ENCODE peak calls at places on chromosomes 7 and 10, in eight cellular contexts. T, G, U, L, P, H, V and X are unnamed samples.

GRCh38 chr7:80763704-80764103 is 125.3 kb downstream of the CD36 start:
- DNase-seq in G (no peak), U (no peak), T (no peak), P (no peak), H (no peak), V (no peak), L (no peak), X (no peak)

GRCh38 chr10:13717936-13718772 is 131.4 kb downstream of the PRPF18 start:
- DNase-seq in T (peak; percentile 91), L (no peak), P (no peak), U (no peak), H (peak; percentile 23), V (peak; percentile 79), G (no peak), X (peak; percentile 42)

GRCh38 chr10:109374215-109374614 is 549.1 kb downstream of the XPNPEP1 start:
- DNase-seq in H (no peak), P (no peak), G (no peak), L (no peak), U (no peak), V (no peak), T (peak; percentile 78), X (no peak)

GRCh38 chr10:75630746-75631145 is 199.3 kb downstream of the LRMDA start:
- DNase-seq in V (no peak), L (no peak), U (no peak), T (no peak), H (no peak), P (no peak), G (no peak), X (no peak)

GRCh38 chr7:18754766-18755165 is 259.2 kb downstream of the HDAC9 start:
- DNase-seq in V (no peak), T (peak; percentile 32), U (no peak), H (no peak), L (no peak), G (no peak), P (no peak), X (no peak)

GRCh38 chr10:135601-136464 is 578 bp downstream of the ZMYND11 start:
- DNase-seq in L (peak; percentile 57), H (peak; percentile 33), G (peak; percentile 47), P (peak; percentile 54), T (no peak), V (peak; percentile 67), U (peak; percentile 26), X (peak; percentile 84)

GRCh38 chr7:132205515-132205914 is 370.8 kb downstream of the PLXNA4 start:
- DNase-seq in P (no peak), L (no peak), T (no peak), H (no peak), V (no peak), G (no peak), U (no peak), X (no peak)

GRCh38 chr10:95327367-95327766 is 36.6 kb upstream of the PDLIM1 start:
- DNase-seq in V (no peak), L (no peak), T (peak; percentile 72), G (no peak), U (no peak), H (no peak), P (no peak), X (no peak)

GRCh38 chr10:804191-804781 is 114.8 kb upstream of the DIP2C start:
- DNase-seq in L (no peak), H (no peak), U (no peak), P (no peak), G (no peak), T (no peak), V (no peak), X (no peak)

GRCh38 chr7:71131256-71131752 is 640 bp upstream of the GALNT17 start:
- DNase-seq in T (no peak), P (no peak), G (no peak), L (peak; percentile 18), V (peak; percentile 3), H (no peak), U (no peak), X (no peak)

GRCh38 chr10:113499066-113499465 is 53.8 kb upstream of the HABP2 start:
- DNase-seq in T (no peak), G (no peak), P (no peak), H (no peak), L (no peak), U (no peak), V (peak; percentile 8), X (no peak)

GRCh38 chr10:52249850-52250395 is 64.2 kb upstream of the DKK1 start:
- DNase-seq in V (no peak), U (no peak), H (no peak), P (no peak), L (no peak), T (no peak), G (no peak), X (no peak)

GRCh38 chr10:112946649-112947048 is 3.4 kb upstream of the TCF7L2 start:
- DNase-seq in H (no peak), P (no peak), U (no peak), L (no peak), V (no peak), T (no peak), G (no peak), X (no peak)

GRCh38 chr10:30059209-30060107 is at the start of gene JCAD:
- DNase-seq in H (peak; percentile 25), V (peak; percentile 36), P (peak; percentile 7), U (peak; percentile 67), G (peak; percentile 47), L (peak; percentile 90), T (no peak), X (peak; percentile 33)

GRCh38 chr7:10210000-10210399 is 763.7 kb upstream of the PHF14 start:
- DNase-seq in V (no peak), P (no peak), G (no peak), H (no peak), U (no peak), T (no peak), L (no peak), X (no peak)

GRCh38 chr10:115915429-115915828 is 357.6 kb downstream of the GFRA1 start:
- DNase-seq in L (no peak), G (no peak), H (no peak), V (no peak), P (no peak), T (no peak), U (no peak), X (no peak)

GRCh38 chr10:34405611-34406462 is 409.3 kb downstream of the PARD3 start:
- DNase-seq in V (no peak), G (no peak), P (no peak), T (peak; percentile 85), L (no peak), U (no peak), H (no peak), X (no peak)

GRCh38 chr10:84176351-84176750 is 2.8 kb downstream of the GPR15LG start:
- DNase-seq in L (no peak), H (no peak), T (no peak), V (no peak), U (no peak), G (no peak), P (no peak), X (no peak)

GRCh38 chr10:119364941-119365340 is 157.6 kb downstream of the GRK5 start:
- DNase-seq in T (no peak), V (no peak), U (no peak), G (no peak), L (no peak), H (no peak), P (no peak), X (no peak)

GRCh38 chr7:45601816-45602540 is 27.8 kb downstream of the ADCY1 start:
- DNase-seq in G (no peak), P (no peak), U (no peak), L (no peak), H (no peak), V (no peak), T (no peak), X (no peak)

GRCh38 chr7:119395024-119395423 is 878.0 kb upstream of the KCND2 start:
- DNase-seq in H (no peak), T (no peak), G (no peak), V (no peak), P (no peak), U (no peak), L (no peak), X (no peak)

GRCh38 chr10:32142646-32143045 is 86.4 kb upstream of the KIF5B start:
- DNase-seq in T (no peak), U (no peak), P (no peak), G (no peak), L (no peak), H (no peak), V (no peak), X (no peak)

GRCh38 chr10:131242007-131242406 is 69.5 kb downstream of the TCERG1L start:
- DNase-seq in G (no peak), T (peak; percentile 17), U (peak; percentile 63), L (no peak), P (no peak), H (no peak), V (peak; percentile 21), X (no peak)

GRCh38 chr7:29194594-29195417 is at the start of gene CHN2:
- DNase-seq in T (no peak), H (no peak), V (peak; percentile 30), U (peak; percentile 58), P (no peak), L (peak; percentile 52), G (peak; percentile 57), X (peak; percentile 70)

GRCh38 chr7:84207025-84207424 is 12.4 kb upstream of the SEMA3A start:
- DNase-seq in U (no peak), H (no peak), P (no peak), T (no peak), G (no peak), V (no peak), L (no peak), X (no peak)

GRCh38 chr7:106234425-106234824 is 50.4 kb downstream of the NAMPT start:
- DNase-seq in H (no peak), P (no peak), G (no peak), T (no peak), V (no peak), L (no peak), U (no peak), X (no peak)

GRCh38 chr10:99768430-99769011 is 13.9 kb upstream of the ABCC2 start:
- DNase-seq in V (no peak), P (no peak), L (no peak), G (no peak), U (no peak), H (no peak), T (no peak), X (no peak)

GRCh38 chr7:99772565-99772964 is 11.4 kb downstream of the CYP3A4 start:
- DNase-seq in P (no peak), L (no peak), T (no peak), G (no peak), U (no peak), V (no peak), H (no peak), X (no peak)

GRCh38 chr7:105654994-105655900 is 74.0 kb upstream of the EFCAB10 start:
- DNase-seq in G (no peak), L (peak; percentile 30), V (no peak), U (no peak), T (peak; percentile 21), H (no peak), P (no peak), X (no peak)

GRCh38 chr7:229184-229964 is 37.0 kb downstream of the FAM20C start:
- DNase-seq in H (no peak), G (no peak), U (no peak), V (no peak), T (no peak), L (no peak), P (no peak), X (no peak)

GRCh38 chr7:108093903-108094302 is 36.3 kb downstream of the LAMB4 start:
- DNase-seq in T (peak; percentile 52), H (no peak), P (no peak), U (no peak), V (no peak), G (no peak), L (no peak), X (no peak)

GRCh38 chr7:133294234-133294633 is 41.4 kb downstream of the EXOC4 start:
- DNase-seq in L (no peak), T (no peak), U (no peak), H (no peak), G (no peak), V (no peak), P (no peak), X (no peak)

GRCh38 chr7:23012797-23013714 is 874 bp downstream of the HYCC1 start:
- DNase-seq in T (peak; percentile 33), G (peak; percentile 1), V (peak; percentile 53), P (no peak), U (peak; percentile 26), L (peak; percentile 56), H (no peak), X (no peak)

GRCh38 chr7:128755816-128756476 is 16.8 kb downstream of the CALU start:
- DNase-seq in T (no peak), U (no peak), V (no peak), H (no peak), L (no peak), P (no peak), G (no peak), X (no peak)